ENCODE peak calls at places on chromosome 3, in eight cellular contexts. I is stimulated activated CD8-positive, alpha-beta memory T cell treated with anti-CD3 and anti-CD28 coated beads, Interleukin-7, amount 100 ng/mL, for 48 hours; H is HT-29; E is hippocampal formation; T is HT1080; W is activated naive CD4-positive, alpha-beta T cell treated with anti-CD3 and anti-CD28 coated beads for 36 hours; K is stimulated activated CD4-positive, alpha-beta T cell treated with anti-CD3 and anti-CD28 coated beads, Interleukin-1b, Interleukin-23, amount 100 ng/mL, for 1 hour; M is posterior cingulate gyrus. X is an unnamed sample.

GRCh38 chr3:113167929-113168771 is 43.2 kb upstream of the BOC start:
- DNase-seq in I (no peak), H (no peak), K (no peak), W (no peak), M (no peak), E (no peak), T (no peak), X (peak)

GRCh38 chr3:59127071-59127470 is 77.2 kb upstream of the CFAP20DC start:
- DNase-seq in W (no peak), H (no peak), E (no peak), K (no peak), T (peak), M (no peak), I (no peak), X (no peak)

GRCh38 chr3:193982258-193982659 is 153.7 kb upstream of the HES1 start:
- DNase-seq in M (peak), E (peak), H (peak), T (peak), K (no peak), I (no peak), W (no peak), X (peak)

GRCh38 chr3:194404365-194405140 is 5.5 kb upstream of the GP5 start:
- DNase-seq in T (peak), W (peak), M (peak), E (no peak), H (peak), K (no peak), I (no peak), X (no peak)

GRCh38 chr3:123899300-123899865 is 15.3 kb upstream of the MYLK start:
- DNase-seq in T (no peak), W (no peak), H (no peak), I (no peak), M (no peak), E (no peak), K (no peak), X (no peak)

GRCh38 chr3:23751485-23751811 is 54.3 kb upstream of the UBE2E1 start:
- DNase-seq in E (no peak), H (no peak), I (no peak), M (no peak), W (no peak), T (no peak), K (no peak), X (no peak)

GRCh38 chr3:120544361-120544760 is 51.8 kb upstream of the NDUFB4 start:
- DNase-seq in E (no peak), H (no peak), I (no peak), T (no peak), K (no peak), M (no peak), W (no peak), X (no peak)

GRCh38 chr3:9994086-9994844 is 7.6 kb upstream of the EMC3 start:
- DNase-seq in K (no peak), W (no peak), T (no peak), I (no peak), H (no peak), M (no peak), E (no peak), X (no peak)

X was measured in sigmoid colon.